ENCODE peak calls at places on chromosomes 3 and 15, in four cellular contexts. One of them, this sample, is unnamed.
A peak's percentile ranks its signal among the peaks of the same experiment; 100 is the strongest.

GRCh38 chr3:138470687-138471086 is 36.3 kb downstream of the ESYT3 start:
- DNase-seq in GM23338: no peak
- DNase-seq in left ventricle myocardium inferior: no peak
- DNase-seq in breast epithelium: no peak
- DNase-seq in this sample: no peak

GRCh38 chr15:71752604-71753289 is 57.6 kb upstream of the NR2E3 start:
- DNase-seq in GM23338: peak; percentile 70
- DNase-seq in breast epithelium: no peak
- DNase-seq in left ventricle myocardium inferior: no peak
- DNase-seq in this sample: no peak

GRCh38 chr3:154421067-154421466 is 8.9 kb downstream of the GPR149 start:
- DNase-seq in GM23338: peak; percentile 68
- DNase-seq in left ventricle myocardium inferior: no peak
- DNase-seq in breast epithelium: no peak
- DNase-seq in this sample: no peak

GRCh38 chr15:86266896-86267484 is 187.3 kb downstream of the AGBL1 start:
- DNase-seq in breast epithelium: no peak
- DNase-seq in left ventricle myocardium inferior: no peak
- DNase-seq in GM23338: no peak
- DNase-seq in this sample: no peak

GRCh38 chr3:188827593-188827992 is 344.2 kb upstream of the TPRG1 start:
- DNase-seq in GM23338: no peak
- DNase-seq in left ventricle myocardium inferior: no peak
- DNase-seq in breast epithelium: no peak
- DNase-seq in this sample: no peak

GRCh38 chr15:100236981-100237720 is 104.6 kb downstream of the ADAMTS17 start:
- DNase-seq in left ventricle myocardium inferior: no peak
- DNase-seq in breast epithelium: no peak
- DNase-seq in GM23338: no peak
- DNase-seq in this sample: no peak

GRCh38 chr3:138833908-138834358 is 795 bp downstream of the PIK3CB start:
- DNase-seq in GM23338: peak; percentile 22
- DNase-seq in left ventricle myocardium inferior: no peak
- DNase-seq in breast epithelium: no peak
- DNase-seq in this sample: no peak

GRCh38 chr15:60966316-60966715 is 262.8 kb downstream of the RORA start:
- DNase-seq in GM23338: no peak
- DNase-seq in left ventricle myocardium inferior: no peak
- DNase-seq in breast epithelium: no peak
- DNase-seq in this sample: no peak

GRCh38 chr3:128413003-128413370 is 53.7 kb downstream of the DNAJB8 start:
- DNase-seq in GM23338: peak; percentile 59
- DNase-seq in breast epithelium: no peak
- DNase-seq in left ventricle myocardium inferior: no peak
- DNase-seq in this sample: no peak

GRCh38 chr3:157542711-157543485 is 39.7 kb upstream of the VEPH1 start:
- DNase-seq in breast epithelium: peak; percentile 49
- DNase-seq in GM23338: peak; percentile 81
- DNase-seq in left ventricle myocardium inferior: peak; percentile 82
- DNase-seq in this sample: no peak

GRCh38 chr3:46124216-46125143 is 83.6 kb downstream of the CCR1 start:
- DNase-seq in left ventricle myocardium inferior: no peak
- DNase-seq in breast epithelium: no peak
- DNase-seq in GM23338: no peak
- DNase-seq in this sample: no peak

GRCh38 chr3:119700269-119700919 is 2.4 kb upstream of the CFAP91 start:
- DNase-seq in breast epithelium: no peak
- DNase-seq in left ventricle myocardium inferior: no peak
- DNase-seq in GM23338: no peak
- DNase-seq in this sample: no peak

GRCh38 chr15:29090617-29091466 is 178.8 kb downstream of the NSMCE3 start:
- DNase-seq in GM23338: peak; percentile 78
- DNase-seq in left ventricle myocardium inferior: no peak
- DNase-seq in breast epithelium: no peak
- DNase-seq in this sample: no peak

GRCh38 chr15:62307551-62307950 is 142.5 kb upstream of the C2CD4B start:
- DNase-seq in GM23338: no peak
- DNase-seq in left ventricle myocardium inferior: no peak
- DNase-seq in breast epithelium: no peak
- DNase-seq in this sample: no peak

GRCh38 chr15:59830873-59831272 is 141.8 kb upstream of the BNIP2 start:
- DNase-seq in left ventricle myocardium inferior: no peak
- DNase-seq in GM23338: no peak
- DNase-seq in breast epithelium: no peak
- DNase-seq in this sample: no peak

GRCh38 chr3:137224464-137224863 is 266.7 kb downstream of the IL20RB start:
- DNase-seq in GM23338: no peak
- DNase-seq in left ventricle myocardium inferior: no peak
- DNase-seq in breast epithelium: no peak
- DNase-seq in this sample: no peak

GRCh38 chr15:64092864-64093626 is 593 bp downstream of the CIAO2A start:
- DNase-seq in breast epithelium: no peak
- DNase-seq in GM23338: peak; percentile 76
- DNase-seq in left ventricle myocardium inferior: peak; percentile 46
- DNase-seq in this sample: peak; percentile 37

GRCh38 chr3:29397406-29397805 is 116.5 kb downstream of the RBMS3 start:
- DNase-seq in breast epithelium: no peak
- DNase-seq in GM23338: no peak
- DNase-seq in left ventricle myocardium inferior: no peak
- DNase-seq in this sample: no peak

GRCh38 chr3:27935492-27935891 is 213.4 kb upstream of the EOMES start:
- DNase-seq in GM23338: no peak
- DNase-seq in left ventricle myocardium inferior: no peak
- DNase-seq in breast epithelium: no peak
- DNase-seq in this sample: no peak

GRCh38 chr3:89372456-89372855 is 265.0 kb downstream of the EPHA3 start:
- DNase-seq in left ventricle myocardium inferior: no peak
- DNase-seq in GM23338: no peak
- DNase-seq in breast epithelium: no peak
- DNase-seq in this sample: no peak

GRCh38 chr3:70554170-70554569 is 241.7 kb upstream of the MDFIC2 start:
- DNase-seq in GM23338: no peak
- DNase-seq in left ventricle myocardium inferior: no peak
- DNase-seq in breast epithelium: no peak
- DNase-seq in this sample: no peak

GRCh38 chr3:195129644-195130492 is 141.1 kb downstream of the XXYLT1 start:
- DNase-seq in left ventricle myocardium inferior: no peak
- DNase-seq in GM23338: no peak
- DNase-seq in breast epithelium: no peak
- DNase-seq in this sample: peak; percentile 47

GRCh38 chr15:55239440-55240124 is 42.8 kb upstream of the RSL24D1 start:
- DNase-seq in GM23338: no peak
- DNase-seq in left ventricle myocardium inferior: no peak
- DNase-seq in breast epithelium: no peak
- DNase-seq in this sample: no peak

GRCh38 chr3:144127700-144128099 is 156.1 kb downstream of the DIPK2A start:
- DNase-seq in left ventricle myocardium inferior: no peak
- DNase-seq in GM23338: no peak
- DNase-seq in breast epithelium: no peak
- DNase-seq in this sample: no peak

GRCh38 chr3:36444909-36445308 is 64.6 kb downstream of the STAC start:
- DNase-seq in breast epithelium: no peak
- DNase-seq in GM23338: no peak
- DNase-seq in left ventricle myocardium inferior: no peak
- DNase-seq in this sample: no peak

GRCh38 chr3:13078158-13078905 is 5.1 kb upstream of the IQSEC1 start:
- DNase-seq in left ventricle myocardium inferior: no peak
- DNase-seq in breast epithelium: no peak
- DNase-seq in GM23338: no peak
- DNase-seq in this sample: no peak

GRCh38 chr3:160622263-160623045 is 54.5 kb upstream of the ARL14 start:
- DNase-seq in left ventricle myocardium inferior: no peak
- DNase-seq in GM23338: no peak
- DNase-seq in breast epithelium: no peak
- DNase-seq in this sample: no peak

GRCh38 chr3:124429129-124429815 is 301.0 kb upstream of the UMPS start:
- DNase-seq in breast epithelium: no peak
- DNase-seq in left ventricle myocardium inferior: no peak
- DNase-seq in GM23338: no peak
- DNase-seq in this sample: no peak

GRCh38 chr3:133964547-133964946 is 65.2 kb downstream of the SLCO2A1 start:
- DNase-seq in GM23338: peak; percentile 44
- DNase-seq in left ventricle myocardium inferior: no peak
- DNase-seq in breast epithelium: no peak
- DNase-seq in this sample: no peak

GRCh38 chr3:52528596-52529375 is 4.9 kb downstream of the NT5DC2 start:
- DNase-seq in GM23338: no peak
- DNase-seq in left ventricle myocardium inferior: peak; percentile 22
- DNase-seq in breast epithelium: no peak
- DNase-seq in this sample: peak; percentile 11

GRCh38 chr15:30913761-30914160 is 10.0 kb downstream of the FAN1 start:
- DNase-seq in GM23338: no peak
- DNase-seq in breast epithelium: no peak
- DNase-seq in left ventricle myocardium inferior: no peak
- DNase-seq in this sample: no peak

GRCh38 chr3:135567223-135567622 is 398.3 kb upstream of the PPP2R3A start:
- DNase-seq in GM23338: no peak
- DNase-seq in left ventricle myocardium inferior: no peak
- DNase-seq in breast epithelium: no peak
- DNase-seq in this sample: no peak

GRCh38 chr3:119294402-119294888 is 262 bp downstream of the ARHGAP31 start:
- DNase-seq in left ventricle myocardium inferior: peak; percentile 58
- DNase-seq in GM23338: no peak
- DNase-seq in breast epithelium: peak; percentile 39
- DNase-seq in this sample: peak; percentile 67

GRCh38 chr3:183913580-183913920 is 28.9 kb upstream of the PARL start:
- DNase-seq in breast epithelium: no peak
- DNase-seq in GM23338: no peak
- DNase-seq in left ventricle myocardium inferior: no peak
- DNase-seq in this sample: no peak

GRCh38 chr3:139520028-139520737 is 19.4 kb downstream of the RBP1 start:
- DNase-seq in breast epithelium: no peak
- DNase-seq in left ventricle myocardium inferior: no peak
- DNase-seq in GM23338: peak; percentile 76
- DNase-seq in this sample: no peak

GRCh38 chr3:36025232-36025631 is 355.1 kb upstream of the STAC start:
- DNase-seq in breast epithelium: no peak
- DNase-seq in GM23338: no peak
- DNase-seq in left ventricle myocardium inferior: no peak
- DNase-seq in this sample: no peak

GRCh38 chr3:16350041-16350952 is 85.3 kb downstream of the OXNAD1 start:
- DNase-seq in left ventricle myocardium inferior: no peak
- DNase-seq in GM23338: no peak
- DNase-seq in breast epithelium: no peak
- DNase-seq in this sample: no peak

GRCh38 chr3:54745863-54746262 is 182.0 kb downstream of the LRTM1 start:
- DNase-seq in left ventricle myocardium inferior: no peak
- DNase-seq in breast epithelium: no peak
- DNase-seq in GM23338: no peak
- DNase-seq in this sample: no peak
- TF ChIP-seq CTCF in left ventricle myocardium inferior: no peak
- TF ChIP-seq CTCF in breast epithelium: no peak
- TF ChIP-seq CTCF in GM23338: no peak
- TF ChIP-seq CTCF in this sample: no peak

DNA sequence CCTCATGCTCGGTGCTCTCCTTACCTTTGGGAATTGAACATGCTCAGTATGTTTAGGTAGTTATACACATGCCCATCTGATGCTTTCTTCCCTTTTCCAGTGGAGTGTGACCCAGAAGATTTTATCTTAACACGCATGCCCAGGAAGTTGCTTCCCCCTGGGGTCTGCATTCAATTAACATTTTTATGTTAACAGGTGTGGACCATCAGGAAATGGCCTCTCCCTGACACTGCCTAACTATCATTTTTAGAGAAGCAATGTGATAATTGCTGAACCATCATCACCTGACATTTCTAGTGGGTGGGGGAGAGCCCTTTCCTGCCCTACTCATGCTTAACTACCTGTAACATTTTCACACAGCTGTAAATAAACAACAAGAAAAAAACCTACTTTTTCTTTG is 55.1 kb upstream of the TGFBR2 start:
- DNase-seq in breast epithelium: no peak
- DNase-seq in GM23338: no peak
- DNase-seq in left ventricle myocardium inferior: no peak
- DNase-seq in this sample: no peak
- TF ChIP-seq CTCF in breast epithelium: no peak
- TF ChIP-seq CTCF in GM23338: no peak
- TF ChIP-seq CTCF in left ventricle myocardium inferior: no peak
- TF ChIP-seq CTCF in this sample: no peak

GRCh38 chr3:11254876-11255275 is 17.3 kb upstream of the ATG7 start:
- DNase-seq in breast epithelium: no peak
- DNase-seq in left ventricle myocardium inferior: no peak
- DNase-seq in GM23338: no peak
- DNase-seq in this sample: no peak

GRCh38 chr3:11260460-11260859 is 11.7 kb upstream of the ATG7 start:
- DNase-seq in breast epithelium: no peak
- DNase-seq in left ventricle myocardium inferior: no peak
- DNase-seq in GM23338: no peak
- DNase-seq in this sample: no peak

DNA sequence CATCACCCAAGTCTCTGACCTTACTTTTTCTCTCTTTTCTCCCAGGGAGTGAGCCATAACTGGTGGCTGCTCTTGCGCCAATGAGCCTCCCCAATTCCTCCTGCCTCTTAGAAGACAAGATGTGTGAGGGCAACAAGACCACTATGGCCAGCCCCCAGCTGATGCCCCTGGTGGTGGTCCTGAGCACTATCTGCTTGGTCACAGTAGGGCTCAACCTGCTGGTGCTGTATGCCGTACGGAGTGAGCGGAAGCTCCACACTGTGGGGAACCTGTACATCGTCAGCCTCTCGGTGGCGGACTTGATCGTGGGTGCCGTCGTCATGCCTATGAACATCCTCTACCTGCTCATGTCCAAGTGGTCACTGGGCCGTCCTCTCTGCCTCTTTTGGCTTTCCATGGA is 13.2 kb upstream of the ATG7 start:
- DNase-seq in breast epithelium: no peak
- DNase-seq in GM23338: no peak
- DNase-seq in left ventricle myocardium inferior: no peak
- DNase-seq in this sample: no peak
- TF ChIP-seq CTCF in breast epithelium: no peak
- TF ChIP-seq CTCF in GM23338: peak; percentile 17
- TF ChIP-seq CTCF in left ventricle myocardium inferior: no peak
- TF ChIP-seq CTCF in this sample: no peak

GRCh38 chr3:129608936-129609590 is 2.6 kb upstream of the PLXND1 start:
- DNase-seq in GM23338: no peak
- DNase-seq in left ventricle myocardium inferior: no peak
- DNase-seq in breast epithelium: no peak
- DNase-seq in this sample: no peak
- TF ChIP-seq CTCF in GM23338: no peak
- TF ChIP-seq CTCF in left ventricle myocardium inferior: no peak
- TF ChIP-seq CTCF in breast epithelium: no peak
- TF ChIP-seq CTCF in this sample: no peak

GRCh38 chr15:90886291-90886614 is 1.9 kb downstream of the FES start:
- DNase-seq in GM23338: no peak
- DNase-seq in left ventricle myocardium inferior: no peak
- DNase-seq in breast epithelium: no peak
- DNase-seq in this sample: no peak
- TF ChIP-seq CTCF in GM23338: no peak
- TF ChIP-seq CTCF in left ventricle myocardium inferior: no peak
- TF ChIP-seq CTCF in breast epithelium: no peak
- TF ChIP-seq CTCF in this sample: no peak